ENCODE peak calls at places on chromosome 21, in seven cellular contexts. One of them, this sample, is unnamed.

GRCh38 chr21:44405948-44406872 is 49.1 kb upstream of the LRRC3 start:
- DNase-seq in HepG2: no peak
- DNase-seq in hepatic stellate cell: no peak
- DNase-seq in activated naive CD8-positive, alpha-beta T cell treated with anti-CD3 and anti-CD28 coated beads for 36 hours: no peak
- DNase-seq in COR-L47: no peak
- DNase-seq in Right ventricle myocardium superior: no peak
- DNase-seq in SHP77: no peak
- DNase-seq in this sample: no peak

GRCh38 chr21:34043333-34043732 is 30.0 kb upstream of the MRPS6 start:
- DNase-seq in HepG2: no peak
- DNase-seq in Right ventricle myocardium superior: no peak
- DNase-seq in SHP77: no peak
- DNase-seq in hepatic stellate cell: no peak
- DNase-seq in activated naive CD8-positive, alpha-beta T cell treated with anti-CD3 and anti-CD28 coated beads for 36 hours: no peak
- DNase-seq in COR-L47: no peak
- DNase-seq in this sample: no peak

GRCh38 chr21:26366781-26367180 is 196.2 kb upstream of the APP start:
- DNase-seq in COR-L47: no peak
- DNase-seq in hepatic stellate cell: no peak
- DNase-seq in Right ventricle myocardium superior: no peak
- DNase-seq in HepG2: no peak
- DNase-seq in SHP77: no peak
- DNase-seq in activated naive CD8-positive, alpha-beta T cell treated with anti-CD3 and anti-CD28 coated beads for 36 hours: no peak
- DNase-seq in this sample: no peak

GRCh38 chr21:42509239-42509638 is 4.4 kb upstream of the SLC37A1 start:
- DNase-seq in hepatic stellate cell: no peak
- DNase-seq in activated naive CD8-positive, alpha-beta T cell treated with anti-CD3 and anti-CD28 coated beads for 36 hours: no peak
- DNase-seq in SHP77: no peak
- DNase-seq in HepG2: no peak
- DNase-seq in COR-L47: no peak
- DNase-seq in Right ventricle myocardium superior: no peak
- DNase-seq in this sample: no peak

GRCh38 chr21:44959376-44960091 is 19.7 kb downstream of the SLX9 start:
- DNase-seq in activated naive CD8-positive, alpha-beta T cell treated with anti-CD3 and anti-CD28 coated beads for 36 hours: no peak
- DNase-seq in COR-L47: no peak
- DNase-seq in hepatic stellate cell: no peak
- DNase-seq in Right ventricle myocardium superior: peak
- DNase-seq in HepG2: no peak
- DNase-seq in SHP77: no peak
- DNase-seq in this sample: no peak

GRCh38 chr21:15441060-15441493 is 288.7 kb upstream of the USP25 start:
- DNase-seq in activated naive CD8-positive, alpha-beta T cell treated with anti-CD3 and anti-CD28 coated beads for 36 hours: no peak
- DNase-seq in SHP77: no peak
- DNase-seq in hepatic stellate cell: no peak
- DNase-seq in HepG2: peak
- DNase-seq in COR-L47: no peak
- DNase-seq in Right ventricle myocardium superior: no peak
- DNase-seq in this sample: no peak

GRCh38 chr21:36199021-36199420 is 42.4 kb downstream of the DOP1B start:
- DNase-seq in HepG2: no peak
- DNase-seq in hepatic stellate cell: no peak
- DNase-seq in SHP77: no peak
- DNase-seq in Right ventricle myocardium superior: no peak
- DNase-seq in COR-L47: no peak
- DNase-seq in activated naive CD8-positive, alpha-beta T cell treated with anti-CD3 and anti-CD28 coated beads for 36 hours: no peak
- DNase-seq in this sample: no peak

GRCh38 chr21:25790122-25790951 is 55.6 kb downstream of the GABPA start:
- DNase-seq in hepatic stellate cell: peak
- DNase-seq in COR-L47: peak
- DNase-seq in activated naive CD8-positive, alpha-beta T cell treated with anti-CD3 and anti-CD28 coated beads for 36 hours: no peak
- DNase-seq in SHP77: peak
- DNase-seq in Right ventricle myocardium superior: no peak
- DNase-seq in HepG2: peak
- DNase-seq in this sample: no peak

GRCh38 chr21:46294647-46295176 is 8.6 kb downstream of the YBEY start:
- DNase-seq in hepatic stellate cell: peak
- DNase-seq in HepG2: no peak
- DNase-seq in SHP77: no peak
- DNase-seq in COR-L47: no peak
- DNase-seq in activated naive CD8-positive, alpha-beta T cell treated with anti-CD3 and anti-CD28 coated beads for 36 hours: no peak
- DNase-seq in Right ventricle myocardium superior: peak
- DNase-seq in this sample: no peak

GRCh38 chr21:45154511-45155508 is 80.4 kb downstream of the ADARB1 start:
- DNase-seq in HepG2: no peak
- DNase-seq in COR-L47: peak
- DNase-seq in activated naive CD8-positive, alpha-beta T cell treated with anti-CD3 and anti-CD28 coated beads for 36 hours: no peak
- DNase-seq in hepatic stellate cell: peak
- DNase-seq in Right ventricle myocardium superior: no peak
- DNase-seq in SHP77: no peak
- DNase-seq in this sample: no peak

GRCh38 chr21:41137401-41137800 is 30.6 kb upstream of the BACE2 start:
- DNase-seq in SHP77: no peak
- DNase-seq in COR-L47: no peak
- DNase-seq in Right ventricle myocardium superior: no peak
- DNase-seq in activated naive CD8-positive, alpha-beta T cell treated with anti-CD3 and anti-CD28 coated beads for 36 hours: no peak
- DNase-seq in hepatic stellate cell: no peak
- DNase-seq in HepG2: no peak
- DNase-seq in this sample: no peak

GRCh38 chr21:39660596-39660995 is 47.9 kb downstream of the B3GALT5 start:
- DNase-seq in COR-L47: peak
- DNase-seq in activated naive CD8-positive, alpha-beta T cell treated with anti-CD3 and anti-CD28 coated beads for 36 hours: no peak
- DNase-seq in HepG2: no peak
- DNase-seq in SHP77: peak
- DNase-seq in hepatic stellate cell: peak
- DNase-seq in Right ventricle myocardium superior: peak
- DNase-seq in this sample: no peak

GRCh38 chr21:42340187-42340586 is 10.6 kb downstream of the TFF2 start:
- DNase-seq in hepatic stellate cell: no peak
- DNase-seq in Right ventricle myocardium superior: no peak
- DNase-seq in COR-L47: no peak
- DNase-seq in SHP77: no peak
- DNase-seq in HepG2: no peak
- DNase-seq in activated naive CD8-positive, alpha-beta T cell treated with anti-CD3 and anti-CD28 coated beads for 36 hours: no peak
- DNase-seq in this sample: no peak

GRCh38 chr21:24023402-24023801 is 1583.9 kb downstream of the MRPL39 start:
- DNase-seq in Right ventricle myocardium superior: no peak
- DNase-seq in SHP77: no peak
- DNase-seq in COR-L47: peak
- DNase-seq in activated naive CD8-positive, alpha-beta T cell treated with anti-CD3 and anti-CD28 coated beads for 36 hours: no peak
- DNase-seq in hepatic stellate cell: no peak
- DNase-seq in HepG2: no peak
- DNase-seq in this sample: no peak

GRCh38 chr21:43667191-43667904 is 8.0 kb downstream of the RRP1B start:
- DNase-seq in activated naive CD8-positive, alpha-beta T cell treated with anti-CD3 and anti-CD28 coated beads for 36 hours: no peak
- DNase-seq in HepG2: no peak
- DNase-seq in hepatic stellate cell: no peak
- DNase-seq in Right ventricle myocardium superior: no peak
- DNase-seq in COR-L47: no peak
- DNase-seq in SHP77: no peak
- DNase-seq in this sample: no peak

GRCh38 chr21:45080639-45081414 is 6.4 kb downstream of the ADARB1 start:
- DNase-seq in COR-L47: no peak
- DNase-seq in activated naive CD8-positive, alpha-beta T cell treated with anti-CD3 and anti-CD28 coated beads for 36 hours: peak
- DNase-seq in Right ventricle myocardium superior: no peak
- DNase-seq in hepatic stellate cell: peak
- DNase-seq in HepG2: no peak
- DNase-seq in SHP77: no peak
- DNase-seq in this sample: no peak

GRCh38 chr21:19566975-19567374 is 1163.4 kb upstream of the TMPRSS15 start:
- DNase-seq in HepG2: no peak
- DNase-seq in COR-L47: no peak
- DNase-seq in activated naive CD8-positive, alpha-beta T cell treated with anti-CD3 and anti-CD28 coated beads for 36 hours: no peak
- DNase-seq in Right ventricle myocardium superior: no peak
- DNase-seq in SHP77: no peak
- DNase-seq in hepatic stellate cell: no peak
- DNase-seq in this sample: no peak

GRCh38 chr21:28018741-28019669 is 973.7 kb downstream of the LTN1 start:
- DNase-seq in hepatic stellate cell: no peak
- DNase-seq in SHP77: peak
- DNase-seq in COR-L47: peak
- DNase-seq in Right ventricle myocardium superior: peak
- DNase-seq in HepG2: no peak
- DNase-seq in activated naive CD8-positive, alpha-beta T cell treated with anti-CD3 and anti-CD28 coated beads for 36 hours: no peak
- DNase-seq in this sample: no peak

GRCh38 chr21:45622416-45623097 is 21.0 kb upstream of the PCBP3 start:
- DNase-seq in activated naive CD8-positive, alpha-beta T cell treated with anti-CD3 and anti-CD28 coated beads for 36 hours: no peak
- DNase-seq in COR-L47: no peak
- DNase-seq in hepatic stellate cell: no peak
- DNase-seq in HepG2: no peak
- DNase-seq in SHP77: no peak
- DNase-seq in Right ventricle myocardium superior: no peak
- DNase-seq in this sample: no peak

GRCh38 chr21:45179568-45180288 is 105.3 kb downstream of the ADARB1 start:
- DNase-seq in COR-L47: no peak
- DNase-seq in HepG2: no peak
- DNase-seq in activated naive CD8-positive, alpha-beta T cell treated with anti-CD3 and anti-CD28 coated beads for 36 hours: no peak
- DNase-seq in hepatic stellate cell: no peak
- DNase-seq in Right ventricle myocardium superior: no peak
- DNase-seq in SHP77: no peak
- DNase-seq in this sample: no peak

GRCh38 chr21:34690041-34690792 is 21.4 kb downstream of the CLIC6 start:
- DNase-seq in COR-L47: peak
- DNase-seq in SHP77: peak
- DNase-seq in Right ventricle myocardium superior: no peak
- DNase-seq in HepG2: no peak
- DNase-seq in activated naive CD8-positive, alpha-beta T cell treated with anti-CD3 and anti-CD28 coated beads for 36 hours: no peak
- DNase-seq in hepatic stellate cell: no peak
- DNase-seq in this sample: no peak

GRCh38 chr21:25512095-25513086 is 94.9 kb downstream of the MRPL39 start:
- DNase-seq in COR-L47: no peak
- DNase-seq in Right ventricle myocardium superior: peak
- DNase-seq in hepatic stellate cell: no peak
- DNase-seq in HepG2: no peak
- DNase-seq in SHP77: no peak
- DNase-seq in activated naive CD8-positive, alpha-beta T cell treated with anti-CD3 and anti-CD28 coated beads for 36 hours: no peak
- DNase-seq in this sample: no peak

GRCh38 chr21:30613836-30614235 is at the start of gene KRTAP6-1:
- DNase-seq in hepatic stellate cell: no peak
- DNase-seq in SHP77: no peak
- DNase-seq in activated naive CD8-positive, alpha-beta T cell treated with anti-CD3 and anti-CD28 coated beads for 36 hours: no peak
- DNase-seq in HepG2: no peak
- DNase-seq in COR-L47: no peak
- DNase-seq in Right ventricle myocardium superior: no peak
- DNase-seq in this sample: no peak

This sample was measured in natural killer cell.